ENCODE peak calls at places on chromosomes 6 and 20, in seven cellular contexts. One of them, this sample, is unnamed. For H3K4me1, the result is how much of the 10 kb centered on the place peaks cover.

GRCh38 chr6:3919130-3919628 is 70.0 kb downstream of the FAM50B start:
- DNase-seq in IMR-90: peak
- DNase-seq in mesenchymal stem cell: peak
- DNase-seq in mesendoderm: peak
- DNase-seq in trophoblast cell: peak
- DNase-seq in H1: no peak
- DNase-seq in H9: no peak
- DNase-seq in this sample: no peak

GRCh38 chr6:13485303-13485702 is 2.1 kb downstream of the GFOD1 start:
- DNase-seq in trophoblast cell: no peak
- DNase-seq in H9: no peak
- DNase-seq in H1: no peak
- DNase-seq in mesenchymal stem cell: no peak
- DNase-seq in mesendoderm: no peak
- DNase-seq in IMR-90: no peak
- DNase-seq in this sample: no peak

GRCh38 chr6:52013035-52013434 is 74.4 kb downstream of the PKHD1 start:
- DNase-seq in H1: no peak
- DNase-seq in trophoblast cell: no peak
- DNase-seq in mesenchymal stem cell: no peak
- DNase-seq in IMR-90: no peak
- DNase-seq in mesendoderm: no peak
- DNase-seq in H9: no peak
- DNase-seq in this sample: no peak

GRCh38 chr20:1809121-1809520 is 86.1 kb upstream of the SIRPA start:
- DNase-seq in trophoblast cell: peak
- DNase-seq in H9: no peak
- DNase-seq in mesendoderm: no peak
- DNase-seq in H1: no peak
- DNase-seq in mesenchymal stem cell: peak
- DNase-seq in IMR-90: peak
- DNase-seq in this sample: no peak

GRCh38 chr20:34907616-34908469 is 31.4 kb downstream of the ACSS2 start:
- DNase-seq in H9: no peak
- DNase-seq in IMR-90: peak
- DNase-seq in mesenchymal stem cell: peak
- DNase-seq in trophoblast cell: no peak
- DNase-seq in H1: no peak
- DNase-seq in mesendoderm: no peak
- DNase-seq in this sample: no peak

GRCh38 chr20:33679758-33680485 is 5.7 kb upstream of the NECAB3 start:
- DNase-seq in IMR-90: no peak
- DNase-seq in mesenchymal stem cell: no peak
- DNase-seq in mesendoderm: no peak
- DNase-seq in H9: no peak
- DNase-seq in H1: no peak
- DNase-seq in trophoblast cell: no peak
- DNase-seq in this sample: no peak

GRCh38 chr20:52941803-52942202 is 30.4 kb upstream of the TSHZ2 start:
- DNase-seq in mesenchymal stem cell: no peak
- DNase-seq in H9: no peak
- DNase-seq in mesendoderm: no peak
- DNase-seq in H1: no peak
- DNase-seq in trophoblast cell: no peak
- DNase-seq in IMR-90: no peak
- DNase-seq in this sample: no peak

GRCh38 chr6:20541387-20541786 is 7.1 kb downstream of the CDKAL1 start:
- DNase-seq in H9: no peak
- DNase-seq in H1: no peak
- DNase-seq in mesendoderm: no peak
- DNase-seq in trophoblast cell: no peak
- DNase-seq in mesenchymal stem cell: no peak
- DNase-seq in IMR-90: no peak
- DNase-seq in this sample: no peak

GRCh38 chr20:21556398-21556797 is 42.5 kb upstream of the NKX2-2 start:
- DNase-seq in H9: no peak
- DNase-seq in H1: no peak
- DNase-seq in mesenchymal stem cell: no peak
- DNase-seq in IMR-90: no peak
- DNase-seq in trophoblast cell: no peak
- DNase-seq in mesendoderm: no peak
- DNase-seq in this sample: no peak

GRCh38 chr6:19354181-19354580 is 483.0 kb upstream of the ID4 start:
- DNase-seq in H1: no peak
- DNase-seq in mesenchymal stem cell: no peak
- DNase-seq in IMR-90: no peak
- DNase-seq in mesendoderm: no peak
- DNase-seq in H9: no peak
- DNase-seq in trophoblast cell: no peak
- DNase-seq in this sample: no peak

GRCh38 chr6:18748314-18748713 is 361.2 kb downstream of the RNF144B start:
- DNase-seq in H1: no peak
- DNase-seq in IMR-90: no peak
- DNase-seq in mesendoderm: no peak
- DNase-seq in trophoblast cell: no peak
- DNase-seq in mesenchymal stem cell: no peak
- DNase-seq in H9: no peak
- DNase-seq in this sample: peak

GRCh38 chr6:135851442-135852271 is at the start of gene PDE7B:
- DNase-seq in IMR-90: peak
- DNase-seq in trophoblast cell: peak
- DNase-seq in H9: peak
- DNase-seq in mesendoderm: peak
- DNase-seq in H1: peak
- DNase-seq in mesenchymal stem cell: peak
- DNase-seq in this sample: peak

GRCh38 chr6:11888725-11889124 is 110.1 kb upstream of the ADTRP start:
- DNase-seq in mesendoderm: no peak
- DNase-seq in H9: no peak
- DNase-seq in mesenchymal stem cell: no peak
- DNase-seq in trophoblast cell: no peak
- DNase-seq in IMR-90: no peak
- DNase-seq in H1: no peak
- DNase-seq in this sample: no peak

GRCh38 chr6:121848523-121849255 is 413.2 kb downstream of the GJA1 start:
- DNase-seq in trophoblast cell: no peak
- DNase-seq in IMR-90: peak
- DNase-seq in mesendoderm: no peak
- DNase-seq in H9: no peak
- DNase-seq in mesenchymal stem cell: no peak
- DNase-seq in H1: no peak
- DNase-seq in this sample: no peak

GRCh38 chr20:36866681-36867485 is 9.1 kb upstream of the TLDC2 start:
- DNase-seq in mesenchymal stem cell: no peak
- DNase-seq in mesendoderm: no peak
- DNase-seq in trophoblast cell: no peak
- DNase-seq in IMR-90: peak
- DNase-seq in H1: no peak
- DNase-seq in H9: no peak
- DNase-seq in this sample: no peak

GRCh38 chr20:23530937-23531567 is 37.2 kb downstream of the CST9L start:
- DNase-seq in mesenchymal stem cell: no peak
- DNase-seq in IMR-90: no peak
- DNase-seq in H9: no peak
- DNase-seq in mesendoderm: no peak
- DNase-seq in trophoblast cell: no peak
- DNase-seq in H1: no peak
- DNase-seq in this sample: no peak

GRCh38 chr20:22773326-22773725 is 189.0 kb upstream of the FOXA2 start:
- DNase-seq in mesenchymal stem cell: no peak
- DNase-seq in IMR-90: no peak
- DNase-seq in trophoblast cell: no peak
- DNase-seq in mesendoderm: no peak
- DNase-seq in H9: no peak
- DNase-seq in H1: no peak
- DNase-seq in this sample: no peak

GRCh38 chr6:145110109-145110508 is 625.2 kb downstream of the EPM2A start:
- DNase-seq in IMR-90: no peak
- DNase-seq in H9: no peak
- DNase-seq in H1: no peak
- DNase-seq in mesenchymal stem cell: no peak
- DNase-seq in mesendoderm: no peak
- DNase-seq in trophoblast cell: no peak
- DNase-seq in this sample: no peak

GRCh38 chr6:32369678-32370077 is 2.0 kb downstream of the TSBP1 start:
- DNase-seq in mesendoderm: no peak
- DNase-seq in H1: no peak
- DNase-seq in trophoblast cell: no peak
- DNase-seq in H9: no peak
- DNase-seq in IMR-90: peak
- DNase-seq in mesenchymal stem cell: peak
- DNase-seq in this sample: no peak

GRCh38 chr20:15924556-15924955 is 648.7 kb downstream of the KIF16B start:
- DNase-seq in IMR-90: no peak
- DNase-seq in mesenchymal stem cell: no peak
- DNase-seq in trophoblast cell: no peak
- DNase-seq in H9: no peak
- DNase-seq in H1: no peak
- DNase-seq in mesendoderm: no peak
- DNase-seq in this sample: no peak

GRCh38 chr20:15919118-15919517 is 654.1 kb downstream of the KIF16B start:
- DNase-seq in trophoblast cell: no peak
- DNase-seq in IMR-90: no peak
- DNase-seq in H9: no peak
- DNase-seq in H1: no peak
- DNase-seq in mesenchymal stem cell: no peak
- DNase-seq in mesendoderm: no peak
- DNase-seq in this sample: no peak

GRCh38 chr20:15923030-15923776 is 650.0 kb downstream of the KIF16B start:
- DNase-seq in H1: no peak
- DNase-seq in mesendoderm: no peak
- DNase-seq in mesenchymal stem cell: no peak
- DNase-seq in IMR-90: no peak
- DNase-seq in trophoblast cell: no peak
- DNase-seq in H9: no peak
- DNase-seq in this sample: no peak

GRCh38 chr20:15925376-15925775 is 647.9 kb downstream of the KIF16B start:
- DNase-seq in H1: no peak
- DNase-seq in mesenchymal stem cell: no peak
- DNase-seq in IMR-90: no peak
- DNase-seq in mesendoderm: no peak
- DNase-seq in H9: no peak
- DNase-seq in trophoblast cell: no peak
- DNase-seq in this sample: no peak

DNA sequence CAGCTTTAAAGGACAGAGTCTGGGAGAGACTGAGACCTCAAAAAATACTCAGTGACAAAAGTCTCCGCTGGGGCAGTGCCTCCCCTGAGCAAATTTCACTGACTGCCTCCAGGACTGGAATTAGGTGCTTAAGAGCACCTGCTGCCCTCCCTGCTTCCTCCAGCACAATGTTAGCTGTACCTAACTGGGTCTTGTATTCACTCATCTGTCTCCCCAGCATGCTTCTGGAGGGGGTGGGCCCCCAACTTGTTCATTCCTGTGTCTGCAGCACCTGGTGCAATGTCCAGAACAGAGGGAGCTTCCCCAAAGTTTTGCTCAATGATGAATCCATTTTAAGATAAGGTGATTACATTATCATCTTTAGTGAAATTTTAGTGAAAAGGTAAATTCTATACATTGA is 650.7 kb downstream of the KIF16B start:
- DNase-seq in H9: no peak
- DNase-seq in mesenchymal stem cell: no peak
- DNase-seq in trophoblast cell: no peak
- DNase-seq in H1: no peak
- DNase-seq in IMR-90: no peak
- DNase-seq in mesendoderm: no peak
- DNase-seq in this sample: no peak
- H3K4me1 ChIP-seq in H9: under half
- H3K4me1 ChIP-seq in mesenchymal stem cell: under half
- H3K4me1 ChIP-seq in trophoblast cell: under half
- H3K4me1 ChIP-seq in H1: under half
- H3K4me1 ChIP-seq in IMR-90: under half
- H3K4me1 ChIP-seq in mesendoderm: under half
- H3K4me1 ChIP-seq in this sample: under half

GRCh38 chr6:170455335-170455979 is 97.7 kb downstream of the PSMB1 start:
- DNase-seq in H1: no peak
- DNase-seq in mesenchymal stem cell: no peak
- DNase-seq in mesendoderm: no peak
- DNase-seq in IMR-90: no peak
- DNase-seq in trophoblast cell: no peak
- DNase-seq in H9: no peak
- DNase-seq in this sample: no peak
- H3K18ac ChIP-seq in H1: no peak
- H3K18ac ChIP-seq in mesenchymal stem cell: no peak
- H3K18ac ChIP-seq in mesendoderm: no peak
- H3K18ac ChIP-seq in IMR-90: no peak
- H3K18ac ChIP-seq in trophoblast cell: no peak
- H3K18ac ChIP-seq in H9: no peak
- H3K18ac ChIP-seq in this sample: peak

GRCh38 chr20:64219202-64219601 is 36.3 kb upstream of the PCMTD2 start:
- DNase-seq in H1: no peak
- DNase-seq in mesenchymal stem cell: no peak
- DNase-seq in mesendoderm: no peak
- DNase-seq in trophoblast cell: no peak
- DNase-seq in H9: no peak
- DNase-seq in IMR-90: no peak
- DNase-seq in this sample: no peak
- H3K4me1 ChIP-seq in H1: under half
- H3K4me1 ChIP-seq in mesenchymal stem cell: under half
- H3K4me1 ChIP-seq in mesendoderm: under half
- H3K4me1 ChIP-seq in trophoblast cell: under half
- H3K4me1 ChIP-seq in H9: under half
- H3K4me1 ChIP-seq in IMR-90: under half
- H3K4me1 ChIP-seq in this sample: under half

GRCh38 chr6:147194652-147195403 is 9.4 kb upstream of the STXBP5 start:
- DNase-seq in mesendoderm: no peak
- DNase-seq in mesenchymal stem cell: no peak
- DNase-seq in trophoblast cell: no peak
- DNase-seq in H1: no peak
- DNase-seq in H9: no peak
- DNase-seq in IMR-90: peak
- DNase-seq in this sample: no peak

GRCh38 chr6:147195987-147196386 is 8.2 kb upstream of the STXBP5 start:
- DNase-seq in mesenchymal stem cell: no peak
- DNase-seq in H9: no peak
- DNase-seq in trophoblast cell: no peak
- DNase-seq in H1: no peak
- DNase-seq in mesendoderm: no peak
- DNase-seq in IMR-90: no peak
- DNase-seq in this sample: no peak

GRCh38 chr6:147190556-147190955 is 13.7 kb upstream of the STXBP5 start:
- DNase-seq in trophoblast cell: no peak
- DNase-seq in mesenchymal stem cell: no peak
- DNase-seq in H1: no peak
- DNase-seq in IMR-90: no peak
- DNase-seq in mesendoderm: no peak
- DNase-seq in H9: no peak
- DNase-seq in this sample: no peak

GRCh38 chr6:147192278-147192911 is 11.8 kb upstream of the STXBP5 start:
- DNase-seq in trophoblast cell: no peak
- DNase-seq in H9: no peak
- DNase-seq in H1: no peak
- DNase-seq in mesenchymal stem cell: no peak
- DNase-seq in IMR-90: no peak
- DNase-seq in mesendoderm: no peak
- DNase-seq in this sample: no peak

DNA sequence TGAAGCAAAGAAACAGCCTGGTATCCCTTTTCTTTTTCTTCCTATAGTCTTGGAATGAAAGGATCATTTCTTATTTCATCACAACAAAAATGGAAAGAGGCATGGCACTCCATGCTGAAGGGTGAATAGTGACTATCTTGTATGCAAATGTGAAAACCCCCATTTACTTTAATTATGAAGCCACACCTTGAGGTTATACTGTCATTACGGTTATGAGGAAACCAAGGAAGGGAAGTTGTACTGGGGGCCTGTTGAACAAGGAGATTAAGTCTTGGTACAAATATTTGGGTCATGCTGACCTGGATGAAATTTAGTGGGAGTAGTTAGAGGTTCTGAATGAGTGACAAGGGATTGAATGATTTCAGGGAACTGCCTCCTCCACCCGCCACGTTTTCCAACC is 8.7 kb upstream of the STXBP5 start:
- DNase-seq in H9: no peak
- DNase-seq in H1: no peak
- DNase-seq in mesendoderm: no peak
- DNase-seq in trophoblast cell: no peak
- DNase-seq in mesenchymal stem cell: no peak
- DNase-seq in IMR-90: no peak
- DNase-seq in this sample: no peak
- H3K18ac ChIP-seq in H9: no peak
- H3K18ac ChIP-seq in H1: no peak
- H3K18ac ChIP-seq in mesendoderm: no peak
- H3K18ac ChIP-seq in trophoblast cell: no peak
- H3K18ac ChIP-seq in mesenchymal stem cell: no peak
- H3K18ac ChIP-seq in IMR-90: peak
- H3K18ac ChIP-seq in this sample: no peak

This sample was measured in neuronal stem cell.